ENCODE peak calls at places on chromosome X, in five cellular contexts. B is kidney; Z is Jurkat, Clone E6-1; Y is stimulated activated CD4-positive, alpha-beta T cell treated with anti-CD3 and anti-CD28 coated beads, Interleukin-15, amount 100 ng/mL, for 1 hour; O is activated CD4-positive, alpha-beta T cell treated with anti-CD3 and anti-CD28 coated beads for 1 hour. J is an unnamed sample.

GRCh38 chrX:122504026-122504425 is 680.1 kb upstream of the GRIA3 start:
- DNase-seq in B (no peak), Z (no peak), Y (no peak), O (no peak), J (no peak)

GRCh38 chrX:47560179-47560830 is 700 bp upstream of the ARAF start:
- DNase-seq in B (no peak), Z (no peak), Y (no peak), O (no peak), J (no peak)

GRCh38 chrX:118978451-118978850 is 4.0 kb downstream of the LONRF3 start:
- DNase-seq in B (no peak), Z (no peak), Y (no peak), O (no peak), J (no peak)

GRCh38 chrX:116417214-116417613 is 19.2 kb upstream of the SLC6A14 start:
- DNase-seq in B (no peak), Z (no peak), Y (no peak), O (no peak), J (no peak)

GRCh38 chrX:39950035-39950688 is 147.6 kb downstream of the BCOR start:
- DNase-seq in B (peak), Z (no peak), Y (no peak), O (no peak), J (no peak)

GRCh38 chrX:136647969-136648368 is at the start of gene CD40LG:
- DNase-seq in B (no peak), Z (no peak), Y (no peak), O (no peak), J (no peak)

GRCh38 chrX:8688776-8689175 is 43.2 kb downstream of the ANOS1 start:
- DNase-seq in B (no peak), Z (no peak), Y (no peak), O (no peak), J (no peak)

GRCh38 chrX:114047558-114047957 is 536.3 kb upstream of the HTR2C start:
- DNase-seq in B (no peak), Z (no peak), Y (no peak), O (no peak), J (no peak)

GRCh38 chrX:154800508-154801207 is 4.6 kb downstream of the MPP1 start:
- DNase-seq in B (no peak), Z (no peak), Y (no peak), O (no peak), J (no peak)

GRCh38 chrX:88789825-88790224 is 42.8 kb downstream of the CPXCR1 start:
- DNase-seq in B (no peak), Z (no peak), Y (no peak), O (no peak), J (no peak)

GRCh38 chrX:129996120-129996519 is 13.7 kb downstream of the BCORL1 start:
- DNase-seq in B (no peak), Z (no peak), Y (no peak), O (no peak), J (no peak)

GRCh38 chrX:81414630-81415029 is 212.7 kb downstream of the SH3BGRL start:
- DNase-seq in B (no peak), Z (no peak), Y (no peak), O (no peak), J (no peak)

GRCh38 chrX:37509349-37509748 is 62.1 kb upstream of the LANCL3 start:
- DNase-seq in B (no peak), Z (peak), Y (no peak), O (no peak), J (no peak)

GRCh38 chrX:68599256-68600152 is 48.0 kb upstream of the STARD8 start:
- DNase-seq in B (no peak), Z (peak), Y (no peak), O (no peak), J (no peak)

GRCh38 chrX:31590581-31591113 is 518.8 kb upstream of the FTHL17 start:
- DNase-seq in B (no peak), Z (no peak), Y (no peak), O (no peak), J (no peak)

GRCh38 chrX:13759152-13759718 is 24.7 kb downstream of the OFD1 start:
- DNase-seq in B (no peak), Z (no peak), Y (no peak), O (no peak), J (no peak)

GRCh38 chrX:13627306-13627705 is 25.6 kb upstream of the TCEANC start:
- DNase-seq in B (no peak), Z (no peak), Y (no peak), O (no peak), J (no peak)

GRCh38 chrX:6891404-6891803 is 256.1 kb upstream of the STS start:
- DNase-seq in B (no peak), Z (no peak), Y (no peak), O (no peak), J (no peak)

GRCh38 chrX:103329991-103330390 is at the start of gene TCEAL7:
- DNase-seq in B (no peak), Z (no peak), Y (no peak), O (no peak), J (no peak)

GRCh38 chrX:78708171-78708570 is 39.3 kb upstream of the LPAR4 start:
- DNase-seq in B (no peak), Z (peak), Y (no peak), O (no peak), J (no peak)

GRCh38 chrX:356385-357034 is 30.2 kb downstream of the PPP2R3B start:
- DNase-seq in B (peak), Z (no peak), Y (no peak), O (no peak), J (no peak)

GRCh38 chrX:53073115-53073581 is 9.0 kb upstream of the TSPYL2 start:
- DNase-seq in B (peak), Z (no peak), Y (no peak), O (no peak), J (no peak)

GRCh38 chrX:101091817-101092216 is 6.2 kb upstream of the CENPI start:
- DNase-seq in B (no peak), Z (peak), Y (no peak), O (no peak), J (no peak)

GRCh38 chrX:261167-261857 is 19.9 kb upstream of the PLCXD1 start:
- DNase-seq in B (peak), Z (no peak), Y (no peak), O (no peak), J (no peak)

GRCh38 chrX:39903937-39904336 is 193.8 kb downstream of the BCOR start:
- DNase-seq in B (no peak), Z (no peak), Y (no peak), O (no peak), J (no peak)

GRCh38 chrX:9494806-9495205 is 29.9 kb downstream of the TBL1X start:
- DNase-seq in B (no peak), Z (no peak), Y (no peak), O (no peak), J (no peak)

GRCh38 chrX:155592331-155592730 is 20.4 kb downstream of the TMLHE start:
- DNase-seq in B (no peak), Z (no peak), Y (no peak), O (no peak), J (no peak)

GRCh38 chrX:87728459-87728858 is 210.9 kb downstream of the KLHL4 start:
- DNase-seq in B (no peak), Z (no peak), Y (no peak), O (no peak), J (no peak)

J was measured in T-helper 17 cell.